ENCODE peak calls at places on chromosomes 12 and 14, in five cellular contexts. G is SK-N-SH, U is HepG2, N is GM12878, S is K562. A is an unnamed sample.
A peak's percentile ranks its signal among the peaks of the same experiment; 100 is the strongest.

GRCh38 chr12:71725011-71725410 is 29.7 kb upstream of the RAB21 start:
- DNase-seq in G (no peak), U (no peak), N (no peak), S (no peak), A (no peak)

GRCh38 chr12:22413592-22413991 is 79.1 kb upstream of the ST8SIA1 start:
- DNase-seq in G (no peak), U (no peak), N (no peak), S (no peak), A (no peak)

GRCh38 chr12:65098364-65098763 is 22.7 kb downstream of the WIF1 start:
- DNase-seq in G (no peak), U (no peak), N (no peak), S (no peak), A (no peak)

GRCh38 chr14:89615421-89615820 is 198.4 kb upstream of the FOXN3 start:
- DNase-seq in G (no peak), U (no peak), N (no peak), S (no peak), A (no peak)

GRCh38 chr12:47887529-47887928 is 17.3 kb downstream of the VDR start:
- DNase-seq in G (no peak), U (no peak), N (no peak), S (no peak), A (no peak)

GRCh38 chr12:5588231-5588995 is 156.5 kb downstream of the NTF3 start:
- DNase-seq in G (no peak), U (no peak), N (no peak), S (no peak), A (no peak)

GRCh38 chr14:58301416-58301815 is 3.1 kb downstream of the ARID4A start:
- DNase-seq in G (no peak), U (no peak), N (no peak), S (no peak), A (no peak)

GRCh38 chr14:36880276-36880675 is 218.6 kb downstream of the PAX9 start:
- DNase-seq in G (no peak), U (no peak), N (no peak), S (peak; percentile 27), A (no peak)

GRCh38 chr12:119699199-119699765 is 31.3 kb downstream of the PRKAB1 start:
- DNase-seq in G (no peak), U (no peak), N (no peak), S (no peak), A (no peak)

GRCh38 chr14:104316121-104316722 is 177.8 kb downstream of the KIF26A start:
- DNase-seq in G (no peak), U (no peak), N (no peak), S (no peak), A (no peak)

GRCh38 chr14:80491131-80491530 is 279.8 kb upstream of the DIO2 start:
- DNase-seq in G (no peak), U (peak; percentile 20), N (peak; percentile 23), S (no peak), A (no peak)

GRCh38 chr12:65462506-65462905 is 184.0 kb downstream of the MSRB3 start:
- DNase-seq in G (no peak), U (no peak), N (no peak), S (no peak), A (no peak)

GRCh38 chr14:94161979-94162378 is 12.1 kb upstream of the PPP4R4 start:
- DNase-seq in G (no peak), U (no peak), N (no peak), S (no peak), A (no peak)

GRCh38 chr14:22656226-22656625 is 12.1 kb upstream of the OR6J1 start:
- DNase-seq in G (no peak), U (no peak), N (no peak), S (no peak), A (no peak)

GRCh38 chr14:33555710-33556350 is 395.0 kb downstream of the EGLN3 start:
- DNase-seq in G (no peak), U (no peak), N (no peak), S (no peak), A (no peak)

GRCh38 chr12:131642101-131642540 is 68.8 kb upstream of the SFSWAP start:
- DNase-seq in G (no peak), U (peak; percentile 9), N (peak; percentile 15), S (peak; percentile 71), A (peak; percentile 27)

GRCh38 chr12:88153959-88154358 is 11.9 kb downstream of the TMTC3 start:
- DNase-seq in G (peak; percentile 2), U (peak; percentile 16), N (no peak), S (no peak), A (no peak)

GRCh38 chr14:28382460-28383220 is 383.9 kb upstream of the FOXG1 start:
- DNase-seq in G (no peak), U (peak; percentile 44), N (no peak), S (no peak), A (no peak)

GRCh38 chr12:68832504-68832867 is 24.5 kb downstream of the MDM2 start:
- DNase-seq in G (no peak), U (no peak), N (no peak), S (no peak), A (no peak)

GRCh38 chr12:78118036-78118435 is 287.3 kb downstream of the NAV3 start:
- DNase-seq in G (peak; percentile 5), U (no peak), N (no peak), S (peak; percentile 0), A (peak; percentile 20)

GRCh38 chr12:6367065-6367968 is 8.0 kb downstream of the SCNN1A start:
- DNase-seq in G (peak; percentile 55), U (peak; percentile 56), N (peak; percentile 39), S (peak; percentile 71), A (peak; percentile 59)

GRCh38 chr14:92386637-92387036 is 63.7 kb downstream of the SLC24A4 start:
- DNase-seq in G (no peak), U (peak; percentile 77), N (no peak), S (no peak), A (no peak)

GRCh38 chr14:54730156-54730961 is 163.4 kb downstream of the SAMD4A start:
- DNase-seq in G (peak; percentile 19), U (no peak), N (peak; percentile 94), S (peak; percentile 64), A (no peak)

GRCh38 chr14:93749081-93749430 is 39.2 kb downstream of the PRIMA1 start:
- DNase-seq in G (no peak), U (no peak), N (no peak), S (no peak), A (no peak)

GRCh38 chr12:12823811-12824210 is 10.7 kb downstream of the DDX47 start:
- DNase-seq in G (no peak), U (no peak), N (no peak), S (no peak), A (no peak)

GRCh38 chr12:75289678-75290200 is 40.4 kb downstream of the CAPS2 start:
- DNase-seq in G (no peak), U (no peak), N (no peak), S (no peak), A (no peak)

GRCh38 chr12:73308079-73308478 is 1035.9 kb downstream of the TRHDE start:
- DNase-seq in G (no peak), U (no peak), N (no peak), S (no peak), A (no peak)

GRCh38 chr12:2804390-2805145 is 7.9 kb upstream of the ITFG2 start:
- DNase-seq in G (no peak), U (no peak), N (no peak), S (no peak), A (no peak)
- TF ChIP-seq FOXM1 in G (no peak), U (no peak), N (no peak), S (no peak), A (no peak)

GRCh38 chr12:89737000-89737399 is 28.4 kb upstream of the ATP2B1 start:
- DNase-seq in G (no peak), U (no peak), N (no peak), S (no peak), A (no peak)

GRCh38 chr12:89731614-89732013 is 23.0 kb upstream of the ATP2B1 start:
- DNase-seq in G (no peak), U (no peak), N (no peak), S (no peak), A (no peak)

GRCh38 chr12:89732511-89732910 is 23.9 kb upstream of the ATP2B1 start:
- DNase-seq in G (no peak), U (no peak), N (no peak), S (no peak), A (no peak)

GRCh38 chr12:89731064-89731463 is 22.4 kb upstream of the ATP2B1 start:
- DNase-seq in G (no peak), U (no peak), N (no peak), S (no peak), A (no peak)

DNA sequence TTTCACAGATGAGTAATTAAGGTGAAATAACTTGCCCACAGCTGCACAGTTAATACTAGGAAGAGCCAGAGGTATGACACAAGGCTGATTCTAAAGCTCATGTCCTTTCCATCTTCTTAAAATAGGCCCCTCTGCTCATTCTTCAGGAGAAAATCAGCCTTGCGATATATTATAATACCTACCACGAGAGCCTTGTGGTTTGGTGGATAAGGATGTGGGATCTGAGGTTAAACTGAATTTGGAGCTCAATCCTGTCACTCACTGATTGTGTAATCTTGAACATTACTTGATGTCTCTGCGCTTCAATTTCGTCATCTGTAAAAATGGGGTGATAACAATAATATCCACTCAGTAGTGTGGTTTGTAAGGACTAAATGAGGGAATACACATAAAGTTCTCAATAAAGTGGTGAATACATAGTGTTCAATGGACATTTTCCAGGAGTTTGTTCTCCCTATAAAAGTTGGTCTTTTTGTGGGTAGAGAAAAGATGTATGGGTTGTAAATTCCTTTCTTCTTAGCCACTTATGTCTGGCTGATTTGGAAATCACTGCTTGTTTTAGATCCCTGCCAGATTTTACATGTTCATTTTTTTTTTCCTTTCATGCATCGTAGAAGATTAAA is 25.1 kb upstream of the ATP2B1 start:
- DNase-seq in G (no peak), U (no peak), N (no peak), S (peak; percentile 46), A (no peak)
- TF ChIP-seq FOXM1 in G (no peak), U (no peak), N (no peak), S (no peak), A (no peak)

DNA sequence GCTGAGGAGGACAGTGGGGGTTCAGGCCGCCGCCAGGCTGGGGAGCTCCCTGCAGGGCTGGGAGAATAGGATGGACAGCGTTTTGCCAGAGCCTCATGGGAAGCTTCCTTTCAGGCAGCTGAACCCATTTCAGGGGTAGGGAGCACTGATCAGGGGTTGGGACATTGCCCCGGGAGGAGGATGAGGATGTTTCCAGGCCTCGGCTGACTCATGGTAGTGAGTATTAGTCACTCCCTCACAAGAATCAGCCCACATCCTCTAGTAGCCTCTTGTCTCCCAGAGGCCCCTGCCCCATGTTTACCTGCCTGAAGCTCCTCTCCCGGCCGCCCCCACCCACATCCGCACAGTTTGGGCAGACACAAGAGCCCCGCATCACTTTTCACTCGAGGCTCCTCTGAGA is 89.8 kb downstream of the ZFP36L1 start:
- DNase-seq in G (no peak), U (no peak), N (no peak), S (peak; percentile 56), A (no peak)
- TF ChIP-seq FOXM1 in G (no peak), U (no peak), N (no peak), S (no peak), A (no peak)

DNA sequence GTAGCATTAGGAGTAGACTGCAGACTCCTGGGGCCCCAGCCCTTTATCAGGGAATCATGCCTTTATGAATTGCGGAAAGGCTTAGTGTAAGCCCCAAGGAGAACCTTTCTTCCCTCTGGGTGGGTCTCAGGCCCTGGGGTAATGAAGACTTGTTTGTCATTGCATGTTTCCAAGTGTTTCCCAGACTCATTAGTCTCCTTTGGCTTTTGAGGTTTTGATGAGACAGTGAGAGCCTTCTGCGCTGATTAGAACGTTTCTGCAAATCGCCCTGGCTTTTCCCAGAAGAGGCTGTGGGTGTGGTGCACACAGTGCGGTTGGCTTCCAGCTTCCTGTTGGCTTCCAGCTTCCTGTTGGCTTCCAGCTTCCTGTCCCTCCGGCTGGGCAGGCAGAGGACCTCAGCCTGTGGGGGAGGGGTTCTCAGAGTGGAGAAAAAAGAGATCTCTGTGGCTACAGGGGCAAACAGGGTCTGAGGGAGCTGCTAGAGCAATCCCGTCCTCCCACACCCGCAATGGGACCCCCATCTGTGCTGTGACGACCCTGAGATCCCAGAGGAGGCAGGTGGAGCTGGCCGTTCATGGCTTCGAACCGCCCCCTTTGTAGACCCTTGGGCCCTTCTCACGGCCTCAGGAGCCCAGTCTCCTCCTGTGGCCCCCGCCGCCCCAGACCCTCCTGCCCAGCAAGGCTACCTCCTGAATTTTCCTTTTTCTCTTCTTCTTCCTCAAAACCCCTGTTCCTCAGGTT is 42.1 kb downstream of the GPR68 start:
- DNase-seq in G (no peak), U (no peak), N (no peak), S (peak; percentile 94), A (no peak)
- TF ChIP-seq FOXM1 in G (no peak), U (no peak), N (no peak), S (no peak), A (no peak)

A was measured in HEK293T.